ENCODE peak calls at places on chromosomes 12 and 14, in four cellular contexts. M is stomach, Y is HCT116, C is A549. R is an unnamed sample.
A peak's percentile ranks its signal among the peaks of the same experiment; 100 is the strongest.

GRCh38 chr12:48695859-48696258 is 13.8 kb upstream of the KANSL2 start:
- DNase-seq in M (no peak), Y (no peak), C (no peak), R (no peak)

GRCh38 chr12:4987076-4987775 is 56.5 kb upstream of the KCNA5 start:
- DNase-seq in M (no peak), Y (no peak), C (no peak), R (no peak)

GRCh38 chr14:73761621-73762355 is 47.6 kb upstream of the PNMA1 start:
- DNase-seq in M (no peak), Y (no peak), C (no peak), R (no peak)

GRCh38 chr12:19893514-19893913 is 454.2 kb downstream of the AEBP2 start:
- DNase-seq in M (no peak), Y (peak; percentile 8), C (peak; percentile 32), R (no peak)

GRCh38 chr12:66647034-66647691 is 31.7 kb downstream of the GRIP1 start:
- DNase-seq in M (no peak), Y (no peak), C (no peak), R (no peak)

GRCh38 chr14:50335389-50335788 is 23.3 kb downstream of the DMAC2L start:
- DNase-seq in M (no peak), Y (no peak), C (peak; percentile 54), R (peak; percentile 72)

GRCh38 chr14:104967144-104967413 is 11.1 kb downstream of the AHNAK2 start:
- DNase-seq in M (no peak), Y (no peak), C (no peak), R (no peak)

GRCh38 chr12:79983492-79983891 is 48.6 kb upstream of the PPP1R12A start:
- DNase-seq in M (no peak), Y (no peak), C (peak; percentile 53), R (no peak)

GRCh38 chr12:93804392-93805179 is 127.4 kb downstream of the CRADD start:
- DNase-seq in M (no peak), Y (no peak), C (no peak), R (no peak)

GRCh38 chr12:124396544-124397398 is 101.9 kb downstream of the RFLNA start:
- DNase-seq in M (peak; percentile 96), Y (no peak), C (peak; percentile 48), R (peak; percentile 89)

GRCh38 chr12:98416845-98417244 is 98.5 kb upstream of the TMPO start:
- DNase-seq in M (no peak), Y (no peak), C (peak; percentile 65), R (no peak)

GRCh38 chr14:68794856-68795601 is 2.2 kb upstream of the ZFP36L1 start:
- DNase-seq in M (peak; percentile 45), Y (no peak), C (peak; percentile 74), R (peak; percentile 59)

GRCh38 chr12:91142184-91142583 is 30.9 kb upstream of the LUM start:
- DNase-seq in M (no peak), Y (no peak), C (no peak), R (no peak)

GRCh38 chr12:100688451-100688864 is 106.1 kb upstream of the ANO4 start:
- DNase-seq in M (no peak), Y (no peak), C (no peak), R (no peak)

GRCh38 chr12:66837311-66837627 is 158.4 kb upstream of the GRIP1 start:
- DNase-seq in M (no peak), Y (no peak), C (no peak), R (no peak)

GRCh38 chr12:103955811-103956514 is 9.7 kb upstream of the TDG start:
- DNase-seq in M (no peak), Y (no peak), C (no peak), R (peak; percentile 27)

GRCh38 chr12:107129315-107129930 is 36.1 kb upstream of the CRY1 start:
- DNase-seq in M (no peak), Y (no peak), C (no peak), R (no peak)

GRCh38 chr12:124964836-124965462 is 24.0 kb downstream of the DHX37 start:
- DNase-seq in M (no peak), Y (no peak), C (no peak), R (no peak)

GRCh38 chr12:70756118-70756517 is 118.9 kb upstream of the PTPRB start:
- DNase-seq in M (no peak), Y (no peak), C (peak; percentile 23), R (no peak)

GRCh38 chr12:108333898-108334699 is 5.0 kb downstream of the CMKLR1 start:
- DNase-seq in M (no peak), Y (no peak), C (no peak), R (no peak)

GRCh38 chr14:95835331-95835730 is 41.3 kb upstream of the TUNAR start:
- DNase-seq in M (no peak), Y (peak; percentile 12), C (no peak), R (no peak)

GRCh38 chr12:8687846-8688601 is 9.8 kb upstream of the RIMKLB start:
- DNase-seq in M (no peak), Y (peak; percentile 27), C (peak; percentile 76), R (no peak)

GRCh38 chr12:85466906-85467305 is 186.9 kb downstream of the ALX1 start:
- DNase-seq in M (no peak), Y (no peak), C (no peak), R (no peak)

GRCh38 chr12:116384629-116385485 is 107.4 kb upstream of the MED13L start:
- DNase-seq in M (no peak), Y (no peak), C (peak; percentile 42), R (no peak)

GRCh38 chr14:78950654-78951053 is 780.5 kb downstream of the NRXN3 start:
- DNase-seq in M (no peak), Y (no peak), C (peak; percentile 7), R (no peak)

GRCh38 chr12:105357162-105357691 is 26.7 kb downstream of the C12orf75 start:
- DNase-seq in M (no peak), Y (no peak), C (peak; percentile 60), R (no peak)

GRCh38 chr12:12181516-12181915 is 85.3 kb downstream of the LRP6 start:
- DNase-seq in M (no peak), Y (no peak), C (no peak), R (no peak)
- H3K4me1 ChIP-seq in M (peaks cover 30% of the 10 kb centered on the region), Y (no peaks in the 10 kb centered on the region), C (peaks cover 55% of the 10 kb centered on the region), R (no peaks in the 10 kb centered on the region)

GRCh38 chr12:9721394-9722092 is 11.4 kb downstream of the CLECL1 start:
- DNase-seq in M (no peak), Y (no peak), C (peak; percentile 90), R (no peak)

GRCh38 chr12:9724023-9724422 is 8.9 kb downstream of the CLECL1 start:
- DNase-seq in M (no peak), Y (no peak), C (no peak), R (no peak)

GRCh38 chr12:9717070-9717925 is 15.6 kb downstream of the CLECL1 start:
- DNase-seq in M (no peak), Y (no peak), C (no peak), R (no peak)

GRCh38 chr12:9718968-9719367 is 13.9 kb downstream of the CLECL1 start:
- DNase-seq in M (no peak), Y (no peak), C (no peak), R (no peak)

DNA sequence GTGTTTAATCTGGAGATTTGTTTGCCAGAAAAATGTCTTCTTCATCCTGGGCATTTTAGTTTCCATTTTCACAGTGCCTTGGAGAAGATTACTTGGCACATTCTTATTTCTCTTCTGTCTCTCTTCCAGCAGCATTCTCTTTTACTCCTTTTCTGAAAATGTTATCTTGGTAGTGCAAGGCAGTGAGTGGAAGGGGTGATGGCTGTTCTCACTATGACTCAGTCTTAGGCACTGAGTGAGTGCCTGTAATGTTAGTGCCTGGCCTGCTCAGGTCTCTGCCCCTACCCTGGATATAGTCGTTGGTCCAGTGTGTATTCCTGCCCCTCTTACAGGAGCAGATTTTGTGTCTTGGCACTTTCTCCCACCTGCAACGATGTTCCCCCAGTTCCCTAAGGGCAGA is 13.1 kb downstream of the CLECL1 start:
- DNase-seq in M (no peak), Y (no peak), C (no peak), R (no peak)
- H3K4me1 ChIP-seq in M (peaks cover 17% of the 10 kb centered on the region), Y (no peaks in the 10 kb centered on the region), C (peaks cover 35% of the 10 kb centered on the region), R (no peaks in the 10 kb centered on the region)

DNA sequence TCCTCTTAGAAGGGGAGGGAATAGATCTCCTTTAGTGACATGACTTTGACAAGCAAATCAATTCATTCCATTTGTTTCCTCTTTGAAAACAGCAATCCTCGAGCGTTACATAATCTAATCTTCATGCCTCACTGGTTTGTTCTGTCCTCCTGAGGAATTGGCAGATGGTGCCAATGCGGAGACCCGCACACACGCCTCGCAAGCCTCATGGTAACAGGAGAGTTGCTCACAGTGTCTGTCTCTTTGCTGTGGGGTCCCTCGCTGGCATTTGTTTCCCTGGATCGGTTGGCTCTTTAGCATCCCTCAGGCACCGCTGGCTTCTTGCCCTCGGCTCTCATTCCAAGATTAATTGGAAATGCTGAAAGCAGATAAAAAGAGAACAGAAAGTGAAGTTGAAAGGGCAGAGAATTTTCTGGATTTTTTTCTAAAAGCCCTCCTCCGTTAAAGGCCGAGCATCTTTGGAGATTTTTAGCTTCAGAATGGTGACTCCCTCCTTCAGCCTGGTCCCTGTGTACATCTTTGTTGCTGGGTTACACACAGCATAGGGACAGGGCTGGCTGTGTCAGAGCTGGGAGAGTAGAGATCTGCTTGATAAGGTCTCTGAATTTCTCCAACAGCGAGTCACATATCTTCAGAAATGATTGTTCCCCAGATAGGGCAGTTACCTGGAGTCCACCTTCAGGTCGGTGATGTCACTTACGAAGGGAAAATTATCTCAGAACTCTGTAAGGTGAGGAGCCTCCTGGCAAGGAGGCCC is 10.1 kb upstream of the CABP1 start:
- DNase-seq in M (no peak), Y (no peak), C (no peak), R (no peak)
- H3K4me1 ChIP-seq in M (no peaks in the 10 kb centered on the region), Y (peaks cover 12% of the 10 kb centered on the region), C (peaks cover 3% of the 10 kb centered on the region), R (no peaks in the 10 kb centered on the region)

GRCh38 chr12:6178981-6179761 is 21.0 kb upstream of the CD9 start:
- DNase-seq in M (no peak), Y (no peak), C (no peak), R (no peak)

GRCh38 chr12:6181166-6181565 is 19.0 kb upstream of the CD9 start:
- DNase-seq in M (no peak), Y (no peak), C (no peak), R (no peak)

GRCh38 chr12:6182279-6182898 is 17.8 kb upstream of the CD9 start:
- DNase-seq in M (peak; percentile 59), Y (no peak), C (no peak), R (peak; percentile 70)

GRCh38 chr12:6181583-6182278 is 18.5 kb upstream of the CD9 start:
- DNase-seq in M (no peak), Y (no peak), C (no peak), R (no peak)

DNA sequence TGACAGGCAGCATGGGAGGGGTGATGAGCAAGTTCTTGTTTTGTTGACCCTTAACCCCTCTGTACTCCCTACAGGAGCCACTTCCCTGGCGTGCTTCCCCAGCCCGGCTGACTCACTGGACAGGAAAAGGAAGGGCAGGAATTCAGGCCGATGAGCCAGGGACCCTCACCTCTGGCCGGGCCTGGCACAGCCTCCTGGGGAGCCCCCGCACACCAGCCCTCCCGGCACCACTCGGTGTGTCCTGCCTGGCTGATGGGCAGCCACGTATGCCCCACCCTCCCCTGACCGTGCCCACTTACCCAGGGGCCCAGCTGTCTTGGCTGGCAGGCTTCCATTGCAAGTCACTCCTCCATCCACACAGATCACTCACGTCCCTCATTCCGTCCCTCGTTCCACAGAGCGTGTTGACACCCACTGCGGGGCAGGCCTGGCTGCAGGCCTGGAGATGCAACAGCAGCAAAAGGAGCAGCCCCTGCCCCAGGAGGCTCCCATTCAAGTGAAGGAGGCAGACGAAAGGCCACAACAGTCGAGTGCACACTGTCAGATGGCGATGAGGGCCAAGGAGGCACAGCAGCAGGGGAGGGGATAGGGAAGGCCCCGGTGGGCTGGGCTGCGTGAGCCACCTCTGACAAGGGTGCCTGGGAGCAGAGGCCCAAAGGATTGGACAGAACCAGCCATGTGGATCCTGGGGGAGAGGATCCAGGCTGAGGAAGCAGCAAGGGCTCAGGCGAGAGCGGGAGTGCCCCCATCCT is 19.7 kb upstream of the CD9 start:
- DNase-seq in M (peak; percentile 57), Y (peak; percentile 15), C (peak; percentile 43), R (peak; percentile 59)
- H3K4me1 ChIP-seq in M (peaks cover 50% of the 10 kb centered on the region), Y (peaks cover 51% of the 10 kb centered on the region), C (peaks cover 19% of the 10 kb centered on the region), R (peaks cover 19% of the 10 kb centered on the region)

R was measured in colonic mucosa.